ENCODE peak calls at places on chromosome 2, in six cellular contexts. M is K562, S is WTC11, N is HepG2, W is H1, K is GM12878. X is an unnamed sample.

GRCh38 chr2:126886201-126886905 is 12.3 kb upstream of the TEX51 start:
- DNase-seq in K (no peak), N (peak), S (peak), M (peak), W (peak), X (peak)

GRCh38 chr2:146776589-146776988 is 1068.2 kb upstream of the ACVR2A start:
- DNase-seq in N (no peak), K (no peak), W (no peak), S (no peak), M (no peak), X (no peak)

GRCh38 chr2:88198308-88198707 is 28.2 kb downstream of the THNSL2 start:
- DNase-seq in K (no peak), W (no peak), M (no peak), S (no peak), N (no peak), X (no peak)

GRCh38 chr2:50181212-50181611 is 850.7 kb downstream of the NRXN1 start:
- DNase-seq in S (no peak), N (no peak), M (no peak), W (no peak), K (no peak), X (peak)

GRCh38 chr2:177651833-177652232 is 259.3 kb downstream of the AGPS start:
- DNase-seq in S (no peak), N (no peak), K (no peak), M (no peak), W (peak), X (peak)

GRCh38 chr2:50591642-50592041 is 440.3 kb downstream of the NRXN1 start:
- DNase-seq in W (no peak), S (no peak), N (no peak), M (no peak), K (no peak), X (no peak)

GRCh38 chr2:66574701-66575624 is 140.0 kb downstream of the MEIS1 start:
- DNase-seq in S (peak), W (peak), M (peak), K (no peak), N (peak), X (peak)

GRCh38 chr2:135839713-135840112 is 2.7 kb upstream of the LCT start:
- DNase-seq in N (no peak), K (no peak), S (no peak), W (no peak), M (no peak), X (no peak)

GRCh38 chr2:3738454-3738853 is 35.1 kb downstream of the DCDC2C start:
- DNase-seq in M (peak), W (no peak), N (peak), S (no peak), K (no peak), X (peak)

GRCh38 chr2:237501892-237502513 is 15.0 kb downstream of the MLPH start:
- DNase-seq in S (no peak), M (no peak), K (no peak), N (no peak), W (no peak), X (no peak)

GRCh38 chr2:122949523-122949922 is 1075.6 kb upstream of the CNTNAP5 start:
- DNase-seq in N (no peak), W (no peak), M (no peak), K (no peak), S (no peak), X (no peak)

GRCh38 chr2:128324008-128324896 is 5.6 kb upstream of the HS6ST1 start:
- DNase-seq in N (no peak), S (peak), K (no peak), M (no peak), W (no peak), X (no peak)

GRCh38 chr2:98454500-98455235 is 10.0 kb downstream of the INPP4A start:
- DNase-seq in W (no peak), M (peak), S (no peak), N (no peak), K (no peak), X (peak)

GRCh38 chr2:3434005-3434404 is 54.5 kb downstream of the TRAPPC12 start:
- DNase-seq in M (no peak), N (no peak), K (no peak), W (no peak), S (no peak), X (no peak)

GRCh38 chr2:102886216-102886893 is 124.5 kb downstream of the TMEM182 start:
- DNase-seq in M (no peak), N (no peak), W (no peak), S (no peak), K (no peak), X (no peak)

GRCh38 chr2:96769816-96770215 is 9.1 kb downstream of the CNNM4 start:
- DNase-seq in S (no peak), K (no peak), M (no peak), W (no peak), N (peak), X (no peak)

GRCh38 chr2:12479042-12479601 is 237.6 kb upstream of the TRIB2 start:
- DNase-seq in M (no peak), S (no peak), K (no peak), N (no peak), W (no peak), X (no peak)

GRCh38 chr2:96819101-96819875 is 3.2 kb downstream of the CNNM3 start:
- DNase-seq in W (no peak), S (no peak), N (peak), K (no peak), M (peak), X (no peak)

GRCh38 chr2:15657759-15658158 is 66.1 kb downstream of the DDX1 start:
- DNase-seq in W (no peak), K (no peak), S (no peak), M (no peak), N (no peak), X (no peak)

GRCh38 chr2:172753610-172754009 is 18.0 kb downstream of the RAPGEF4 start:
- DNase-seq in S (no peak), M (no peak), K (no peak), N (no peak), W (no peak), X (no peak)

GRCh38 chr2:63051795-63052333 is 1.2 kb downstream of the OTX1 start:
- DNase-seq in M (no peak), S (peak), N (no peak), K (no peak), W (peak), X (peak)

GRCh38 chr2:191369034-191369433 is 123.8 kb downstream of the MYO1B start:
- DNase-seq in M (no peak), S (no peak), N (no peak), W (no peak), K (no peak), X (no peak)

GRCh38 chr2:237134321-237134720 is 48.6 kb downstream of the COPS8 start:
- DNase-seq in M (no peak), S (no peak), W (no peak), K (no peak), N (no peak), X (no peak)

GRCh38 chr2:57776916-57777315 is 269.7 kb upstream of the VRK2 start:
- DNase-seq in S (no peak), K (no peak), M (peak), W (no peak), N (no peak), X (no peak)

GRCh38 chr2:176174850-176175728 is 13.4 kb upstream of the HOXD1 start:
- DNase-seq in K (no peak), M (peak), W (peak), N (no peak), S (peak), X (peak)

GRCh38 chr2:152761171-152761570 is 42.8 kb downstream of the ARL6IP6 start:
- DNase-seq in S (no peak), M (no peak), W (no peak), K (no peak), N (no peak), X (no peak)

GRCh38 chr2:167331636-167332232 is 443.5 kb downstream of the XIRP2 start:
- DNase-seq in M (no peak), N (peak), K (no peak), S (peak), W (peak), X (peak)

GRCh38 chr2:188129677-188130076 is 162.0 kb upstream of the GULP1 start:
- DNase-seq in S (no peak), N (no peak), K (no peak), M (no peak), W (no peak), X (no peak)

GRCh38 chr2:172198908-172199307 is 96.2 kb upstream of the DLX2 start:
- DNase-seq in K (no peak), S (no peak), M (no peak), W (no peak), N (no peak), X (no peak)

GRCh38 chr2:55196526-55196925 is 35.6 kb downstream of the CLHC1 start:
- DNase-seq in M (no peak), W (no peak), S (no peak), N (no peak), K (no peak), X (no peak)

GRCh38 chr2:158154596-158154995 is 52.9 kb downstream of the UPP2 start:
- DNase-seq in M (no peak), W (no peak), K (no peak), S (no peak), N (no peak), X (no peak)

GRCh38 chr2:129922571-129923264 is 56.7 kb upstream of the RAB6C start:
- DNase-seq in N (no peak), S (peak), W (no peak), M (no peak), K (no peak), X (peak)

DNA sequence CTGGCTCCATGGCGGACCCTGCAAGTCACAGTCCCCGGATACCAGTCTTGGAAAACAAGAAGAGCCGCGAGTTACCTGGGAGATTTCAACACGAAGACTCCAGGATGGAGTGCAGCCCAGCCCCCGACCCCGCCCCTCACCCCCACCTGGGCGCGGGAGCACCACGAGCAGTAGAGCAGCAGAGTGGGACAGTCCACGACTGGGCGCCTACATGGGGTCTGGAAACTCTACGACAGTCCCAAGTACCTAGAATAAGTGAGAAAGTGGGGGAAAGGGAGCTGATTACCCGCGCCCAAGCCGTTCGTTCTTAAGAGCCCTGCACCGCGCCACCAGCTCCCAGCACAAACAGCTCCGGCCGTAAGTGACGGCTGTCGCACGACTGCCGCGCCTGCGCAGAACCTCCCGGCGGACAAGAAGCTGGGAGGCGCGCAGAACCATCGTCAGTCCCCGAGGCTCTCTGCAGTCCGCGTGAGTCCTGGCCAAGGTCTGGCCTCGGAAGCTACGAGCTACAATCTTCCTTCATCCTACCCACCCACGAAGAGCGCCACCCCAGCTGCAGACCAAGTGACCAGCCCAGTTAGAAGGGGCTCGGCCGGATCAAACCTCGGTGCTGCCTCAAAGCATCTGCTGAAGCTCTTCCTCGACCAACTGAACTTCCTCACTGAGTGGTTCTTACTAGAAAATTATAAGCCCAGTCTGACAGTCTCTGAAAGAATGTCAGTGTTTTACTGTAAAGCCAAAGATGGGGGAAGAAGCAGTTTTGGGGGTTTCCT is at the start of gene DPY30:
- DNase-seq in S (peak), W (peak), M (peak), K (peak), N (peak), X (peak)
- TF ChIP-seq CTCF in S (no peak), W (no peak), M (peak), K (no peak), N (peak), X (no peak)

GRCh38 chr2:215760126-215760525 is 253.2 kb downstream of the MREG start:
- DNase-seq in M (no peak), N (no peak), S (no peak), W (no peak), K (no peak), X (no peak)

GRCh38 chr2:215756351-215756731 is 257.0 kb downstream of the MREG start:
- DNase-seq in K (no peak), M (no peak), N (no peak), S (no peak), W (no peak), X (no peak)

GRCh38 chr2:215760526-215760925 is 252.8 kb downstream of the MREG start:
- DNase-seq in M (no peak), S (no peak), N (no peak), W (no peak), K (no peak), X (no peak)

GRCh38 chr2:215755651-215756350 is 257.6 kb downstream of the MREG start:
- DNase-seq in M (no peak), N (no peak), S (no peak), W (no peak), K (no peak), X (no peak)

GRCh38 chr2:215758691-215759090 is 254.7 kb downstream of the MREG start:
- DNase-seq in S (no peak), N (no peak), K (no peak), W (no peak), M (no peak), X (no peak)
- TF ChIP-seq CREB1 in S (no peak), N (no peak), K (no peak), W (no peak), M (no peak), X (no peak)

DNA sequence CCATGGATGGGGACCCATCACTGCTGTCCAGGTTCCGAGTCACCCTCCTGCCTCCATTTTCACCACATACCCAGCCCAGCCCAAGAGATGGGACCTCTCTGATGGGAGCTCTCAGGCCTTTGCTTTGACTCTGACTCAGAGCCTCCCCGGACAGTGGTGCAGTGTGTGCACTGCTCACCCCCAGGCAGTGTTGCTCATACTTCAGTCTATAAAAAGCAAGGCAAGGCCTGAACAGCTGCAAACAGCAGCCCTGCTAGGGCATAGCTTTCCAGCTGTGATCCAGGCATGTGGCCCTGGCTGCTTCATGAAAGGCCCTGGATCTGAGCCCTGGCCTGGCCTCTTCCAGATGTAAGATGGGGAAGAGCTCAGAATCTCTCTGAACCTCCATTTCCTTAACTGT is 207.1 kb downstream of the ARL4C start:
- DNase-seq in K (no peak), N (no peak), M (no peak), W (no peak), S (no peak), X (no peak)
- TF ChIP-seq CTCF in K (no peak), N (no peak), M (no peak), W (no peak), S (no peak), X (no peak)

GRCh38 chr2:239600194-239600593 is 199.4 kb upstream of the HDAC4 start:
- DNase-seq in S (no peak), N (no peak), K (no peak), W (no peak), M (no peak), X (no peak)

GRCh38 chr2:239601880-239602279 is 201.1 kb upstream of the HDAC4 start:
- DNase-seq in W (no peak), K (no peak), S (no peak), M (no peak), N (no peak), X (no peak)

GRCh38 chr2:239600650-239601049 is 199.8 kb upstream of the HDAC4 start:
- DNase-seq in M (no peak), N (no peak), S (no peak), K (no peak), W (no peak), X (no peak)

GRCh38 chr2:239602290-239603282 is 201.8 kb upstream of the HDAC4 start:
- DNase-seq in S (no peak), N (no peak), M (no peak), K (no peak), W (no peak), X (no peak)

DNA sequence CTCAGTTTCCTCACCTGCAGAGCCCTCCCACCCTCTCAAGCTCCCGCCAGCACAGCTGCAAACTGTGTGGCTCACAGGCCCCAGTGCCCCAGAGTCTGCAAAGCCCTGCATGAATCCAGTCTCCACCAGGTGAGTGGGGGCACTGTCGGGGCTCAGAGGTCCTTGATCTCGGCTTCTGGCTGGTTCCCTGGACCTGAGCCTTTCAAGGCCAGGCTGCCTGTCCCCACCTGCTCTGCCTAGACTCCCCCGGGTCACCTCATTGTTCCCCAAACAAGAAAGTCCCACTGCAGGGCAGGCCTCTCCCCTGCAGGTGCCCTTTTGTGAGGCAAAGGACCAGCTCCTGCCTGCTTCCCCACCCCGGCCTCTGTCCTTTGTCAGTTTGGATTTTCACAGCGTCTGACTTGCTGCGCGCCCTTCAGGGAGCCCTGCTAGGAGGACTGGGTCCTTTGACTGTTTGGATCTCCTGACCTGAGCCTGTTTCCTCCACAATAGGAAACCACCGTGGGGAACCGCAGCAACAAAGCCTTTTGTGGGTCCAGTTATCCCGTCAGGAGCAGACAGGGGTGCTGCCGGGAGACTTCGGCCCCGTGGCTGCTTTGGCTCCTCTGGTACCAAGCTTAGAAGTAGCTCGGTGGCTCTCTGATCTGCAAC is 200.5 kb upstream of the HDAC4 start:
- DNase-seq in K (no peak), M (no peak), W (peak), N (no peak), S (no peak), X (no peak)
- TF ChIP-seq CREB1 in K (no peak), M (no peak), W (no peak), N (no peak), S (no peak), X (no peak)

GRCh38 chr2:95272299-95272751 is 1.9 kb upstream of the PROM2 start:
- DNase-seq in M (no peak), W (peak), N (no peak), K (no peak), S (peak), X (no peak)

GRCh38 chr2:95275151-95275515 is 884 bp downstream of the PROM2 start:
- DNase-seq in N (no peak), M (no peak), K (no peak), S (peak), W (no peak), X (no peak)

GRCh38 chr2:95274291-95275150 is at the start of gene PROM2:
- DNase-seq in W (peak), M (no peak), S (peak), N (no peak), K (no peak), X (peak)

GRCh38 chr2:95272781-95273180 is 1.5 kb upstream of the PROM2 start:
- DNase-seq in K (no peak), S (peak), N (no peak), M (no peak), W (peak), X (no peak)

GRCh38 chr2:95273911-95274290 is 348 bp upstream of the PROM2 start:
- DNase-seq in M (no peak), W (peak), K (no peak), N (no peak), S (no peak), X (no peak)
- TF ChIP-seq CTCF in M (no peak), W (no peak), K (no peak), N (no peak), S (no peak), X (no peak)

DNA sequence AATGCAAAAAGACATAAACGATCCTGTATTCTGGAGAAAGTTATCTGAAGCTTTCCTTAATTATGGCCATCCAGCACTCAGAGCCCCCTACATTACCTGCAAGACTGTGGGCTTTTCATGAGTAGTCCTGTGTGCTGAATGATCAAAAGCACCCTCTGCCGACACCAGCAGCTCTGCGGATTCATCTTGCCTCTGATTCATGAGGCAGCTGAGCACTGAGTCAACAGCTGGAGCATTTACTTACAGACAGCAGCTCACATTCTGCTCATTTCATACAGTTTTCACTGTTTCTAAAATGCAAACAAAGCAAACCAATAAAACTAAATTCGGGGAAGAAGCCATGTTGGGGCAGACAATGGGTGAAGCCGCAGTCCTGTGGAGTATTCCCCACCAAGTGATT is 886.5 kb downstream of the CNTNAP5 start:
- DNase-seq in S (no peak), N (no peak), M (no peak), K (no peak), W (no peak), X (no peak)
- TF ChIP-seq CREB1 in S (no peak), N (no peak), M (no peak), K (no peak), W (no peak), X (no peak)